ENCODE peak calls at places on chromosomes 16 and 17, in ten cellular contexts. F is astrocyte of the spinal cord; O is prostate gland; D is activated CD8-positive, alpha-beta T cell treated with anti-CD3 and anti-CD28 coated beads for 36 hours; Y is Calu3; Z is A549; J is PC-3; G is tibial artery; M is endothelial cell; B is sigmoid colon. N is an unnamed sample.

GRCh38 chr16:75929056-75929455 is 202.8 kb upstream of the CPHXL start:
- DNase-seq in F (no peak), O (no peak), D (no peak), Y (no peak), Z (no peak), J (no peak), G (no peak), M (no peak), B (no peak), N (no peak)

GRCh38 chr17:9432867-9433495 is 142.6 kb downstream of the STX8 start:
- DNase-seq in F (peak; percentile 80), O (no peak), D (peak; percentile 4), Y (no peak), Z (no peak), J (no peak), G (no peak), M (no peak), B (no peak), N (no peak)

GRCh38 chr16:75931043-75931442 is 204.8 kb upstream of the CPHXL start:
- DNase-seq in F (peak; percentile 86), O (no peak), D (no peak), Y (no peak), Z (no peak), J (peak; percentile 33), G (no peak), M (no peak), B (no peak), N (no peak)

GRCh38 chr16:87809150-87809902 is 43.5 kb upstream of the KLHDC4 start:
- DNase-seq in F (no peak), O (no peak), D (peak; percentile 58), Y (peak; percentile 46), Z (no peak), J (no peak), G (no peak), M (no peak), B (no peak), N (no peak)

GRCh38 chr17:82956726-82957468 is 117.1 kb upstream of the ZNF750 start:
- DNase-seq in F (no peak), O (no peak), D (no peak), Y (no peak), Z (no peak), J (no peak), G (peak; percentile 59), M (no peak), B (peak; percentile 61), N (no peak)

GRCh38 chr17:19263621-19264010 is 26.4 kb downstream of the EPN2 start:
- DNase-seq in F (peak; percentile 67), O (no peak), D (no peak), Y (no peak), Z (no peak), J (peak; percentile 50), G (peak; percentile 92), M (no peak), B (peak; percentile 89), N (no peak)

GRCh38 chr16:68823401-68823800 is 19.9 kb upstream of the TANGO6 start:
- DNase-seq in F (peak; percentile 79), O (no peak), D (no peak), Y (no peak), Z (no peak), J (no peak), G (no peak), M (no peak), B (no peak), N (no peak)

GRCh38 chr16:87860553-87861299 is 8.6 kb downstream of the SLC7A5 start:
- DNase-seq in F (peak; percentile 81), O (no peak), D (no peak), Y (peak; percentile 63), Z (peak; percentile 82), J (peak; percentile 70), G (no peak), M (no peak), B (peak; percentile 88), N (no peak)

GRCh38 chr16:67192781-67193260 is 866 bp downstream of the E2F4 start:
- DNase-seq in F (no peak), O (no peak), D (no peak), Y (no peak), Z (no peak), J (no peak), G (no peak), M (no peak), B (no peak), N (no peak)

GRCh38 chr16:71758293-71758760 is 33.8 kb upstream of the PHLPP2 start:
- DNase-seq in F (no peak), O (peak; percentile 67), D (no peak), Y (no peak), Z (no peak), J (no peak), G (no peak), M (no peak), B (no peak), N (no peak)

GRCh38 chr16:27665881-27666280 is 115.9 kb downstream of the KATNIP start:
- DNase-seq in F (no peak), O (no peak), D (no peak), Y (no peak), Z (no peak), J (no peak), G (no peak), M (no peak), B (no peak), N (no peak)

GRCh38 chr17:3447625-3448024 is 14.0 kb upstream of the OR1E2 start:
- DNase-seq in F (no peak), O (no peak), D (peak; percentile 8), Y (no peak), Z (peak; percentile 52), J (peak; percentile 17), G (no peak), M (peak; percentile 12), B (no peak), N (no peak)

DNA sequence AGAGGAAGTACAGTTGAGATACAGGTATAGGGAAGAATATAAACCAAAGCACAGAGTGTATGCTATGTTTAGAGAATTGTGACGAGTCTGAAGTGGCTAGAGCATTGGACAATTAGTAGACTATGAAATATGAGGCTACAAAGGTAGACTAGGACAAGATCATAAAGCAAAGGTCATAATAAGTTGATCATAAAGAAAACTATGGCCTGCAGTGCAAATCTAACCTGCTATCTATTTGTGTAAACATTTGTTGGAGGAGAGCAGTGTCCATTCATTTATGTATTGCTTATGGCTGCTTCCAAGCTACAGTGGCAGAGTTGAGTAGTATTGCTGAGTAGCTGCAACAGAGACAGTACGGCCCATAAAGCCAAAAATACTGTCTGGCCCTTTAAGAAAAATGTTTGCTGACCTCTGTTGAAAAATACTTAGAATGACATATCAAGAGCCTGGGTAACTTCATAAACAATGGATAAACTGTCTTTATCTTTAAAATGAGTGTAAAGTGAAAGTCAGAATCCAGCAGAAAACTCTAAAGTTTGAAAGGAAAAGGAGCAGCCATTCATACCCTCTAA is 14.5 kb upstream of the OR1E2 start:
- DNase-seq in F (no peak), O (no peak), D (no peak), Y (no peak), Z (peak; percentile 5), J (no peak), G (no peak), M (no peak), B (no peak), N (no peak)
- TF ChIP-seq CTCF in F (no peak), O (no peak), D (no peak), Y (no peak), Z (no peak), J (no peak), G (no peak), M (no peak), B (no peak), N (no peak)

GRCh38 chr17:71085238-71086033 is 916.1 kb downstream of the KCNJ2 start:
- DNase-seq in F (no peak), O (no peak), D (peak; percentile 12), Y (peak; percentile 40), Z (peak; percentile 47), J (peak; percentile 46), G (no peak), M (peak; percentile 70), B (no peak), N (no peak)
- TF ChIP-seq CTCF in F (peak; percentile 25), O (no peak), D (no peak), Y (no peak), Z (peak; percentile 31), J (peak; percentile 67), G (no peak), M (peak; percentile 53), B (no peak), N (no peak)

GRCh38 chr17:7997186-7997585 is 5.2 kb upstream of the GUCY2D start:
- DNase-seq in F (peak; percentile 36), O (no peak), D (peak; percentile 74), Y (peak; percentile 44), Z (peak; percentile 67), J (peak; percentile 66), G (no peak), M (peak; percentile 45), B (peak; percentile 64), N (no peak)
- TF ChIP-seq CTCF in F (peak; percentile 56), O (no peak), D (peak; percentile 56), Y (no peak), Z (peak; percentile 70), J (peak; percentile 70), G (no peak), M (no peak), B (peak; percentile 24), N (no peak)

DNA sequence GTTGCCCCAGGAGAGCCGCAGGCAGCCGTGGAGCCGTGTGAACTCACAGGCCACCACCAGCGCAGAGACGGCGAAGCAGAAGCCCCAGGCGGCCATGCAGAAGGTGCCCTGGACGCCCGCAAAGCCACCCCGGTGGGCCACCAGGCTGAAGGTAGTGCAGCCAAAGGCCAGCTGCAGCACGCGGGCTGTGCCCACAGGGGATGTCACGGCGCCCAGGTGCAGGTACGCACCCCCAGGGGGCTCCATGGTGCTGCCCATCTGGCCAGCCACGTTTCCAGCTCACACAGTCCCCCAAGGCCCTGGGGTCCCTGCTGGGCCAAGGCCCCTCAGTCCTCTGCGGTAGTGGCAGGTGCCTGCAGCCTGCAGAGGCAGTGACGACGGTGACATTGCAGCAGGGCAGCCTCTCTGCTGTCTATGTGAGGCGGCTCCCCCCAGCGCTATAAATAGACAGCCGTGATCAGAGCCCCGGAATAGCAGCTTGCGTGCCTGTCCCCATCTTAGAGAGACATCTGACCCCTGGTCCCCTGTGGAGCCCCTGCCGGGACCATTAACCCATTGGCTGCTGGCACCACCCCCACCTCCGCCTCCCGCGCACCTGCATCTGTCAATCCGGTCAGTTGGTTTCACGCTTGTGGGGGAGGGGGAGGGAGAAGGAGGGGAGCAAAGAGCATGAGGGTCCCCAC is 4.5 kb upstream of the PYCR1 start:
- DNase-seq in F (no peak), O (no peak), D (no peak), Y (no peak), Z (no peak), J (no peak), G (no peak), M (no peak), B (no peak), N (no peak)
- TF ChIP-seq CTCF in F (no peak), O (no peak), D (no peak), Y (no peak), Z (no peak), J (no peak), G (no peak), M (no peak), B (no peak), N (no peak)

N was measured in natural killer cell.